ENCODE peak calls at places on chromosomes 3 and 15, in six cellular contexts. One of them, this sample, is unnamed.

GRCh38 chr3:47113669-47114365 is 50.1 kb downstream of the SETD2 start:
- DNase-seq in AG10803: peak
- DNase-seq in BJ: peak
- DNase-seq in tibial artery: no peak
- DNase-seq in stomach: no peak
- DNase-seq in Panc1: no peak
- DNase-seq in this sample: no peak

GRCh38 chr3:2262204-2262603 is 163.5 kb downstream of the CNTN4 start:
- DNase-seq in BJ: no peak
- DNase-seq in tibial artery: peak
- DNase-seq in Panc1: no peak
- DNase-seq in AG10803: no peak
- DNase-seq in stomach: no peak
- DNase-seq in this sample: no peak

GRCh38 chr15:88006146-88006545 is 250.4 kb downstream of the NTRK3 start:
- DNase-seq in AG10803: no peak
- DNase-seq in BJ: no peak
- DNase-seq in tibial artery: no peak
- DNase-seq in stomach: no peak
- DNase-seq in Panc1: no peak
- DNase-seq in this sample: no peak

GRCh38 chr15:67090297-67091072 is 25.1 kb downstream of the SMAD3 start:
- DNase-seq in AG10803: no peak
- DNase-seq in tibial artery: no peak
- DNase-seq in Panc1: no peak
- DNase-seq in stomach: no peak
- DNase-seq in BJ: no peak
- DNase-seq in this sample: no peak

GRCh38 chr3:142670120-142670519 is 53.7 kb upstream of the TRPC1 start:
- DNase-seq in BJ: no peak
- DNase-seq in stomach: no peak
- DNase-seq in Panc1: no peak
- DNase-seq in AG10803: no peak
- DNase-seq in tibial artery: no peak
- DNase-seq in this sample: no peak

GRCh38 chr3:190886945-190887344 is 24.5 kb upstream of the GMNC start:
- DNase-seq in BJ: no peak
- DNase-seq in Panc1: no peak
- DNase-seq in tibial artery: no peak
- DNase-seq in AG10803: no peak
- DNase-seq in stomach: no peak
- DNase-seq in this sample: no peak

GRCh38 chr3:114928989-114929620 is 218.0 kb downstream of the ZBTB20 start:
- DNase-seq in tibial artery: no peak
- DNase-seq in AG10803: peak
- DNase-seq in stomach: no peak
- DNase-seq in Panc1: no peak
- DNase-seq in BJ: no peak
- DNase-seq in this sample: no peak

GRCh38 chr3:171432548-171432947 is 27.7 kb downstream of the TNIK start:
- DNase-seq in stomach: no peak
- DNase-seq in Panc1: no peak
- DNase-seq in AG10803: no peak
- DNase-seq in BJ: no peak
- DNase-seq in tibial artery: no peak
- DNase-seq in this sample: no peak

GRCh38 chr3:76051145-76051544 is 265.8 kb upstream of the ZNF717 start:
- DNase-seq in Panc1: no peak
- DNase-seq in AG10803: no peak
- DNase-seq in stomach: no peak
- DNase-seq in BJ: no peak
- DNase-seq in tibial artery: no peak
- DNase-seq in this sample: no peak

GRCh38 chr3:159828542-159828943 is 160.1 kb upstream of the IL12A start:
- DNase-seq in BJ: no peak
- DNase-seq in tibial artery: no peak
- DNase-seq in stomach: no peak
- DNase-seq in AG10803: peak
- DNase-seq in Panc1: no peak
- DNase-seq in this sample: no peak

GRCh38 chr3:188830955-188831354 is 340.8 kb upstream of the TPRG1 start:
- DNase-seq in AG10803: no peak
- DNase-seq in BJ: no peak
- DNase-seq in stomach: no peak
- DNase-seq in Panc1: no peak
- DNase-seq in tibial artery: no peak
- DNase-seq in this sample: no peak

GRCh38 chr15:43465105-43465504 is 27.9 kb downstream of the TP53BP1 start:
- DNase-seq in AG10803: peak
- DNase-seq in tibial artery: no peak
- DNase-seq in Panc1: no peak
- DNase-seq in stomach: no peak
- DNase-seq in BJ: peak
- DNase-seq in this sample: no peak

GRCh38 chr3:197896421-197896820 is 53.6 kb upstream of the RPL35A start:
- DNase-seq in AG10803: peak
- DNase-seq in Panc1: no peak
- DNase-seq in tibial artery: no peak
- DNase-seq in stomach: no peak
- DNase-seq in BJ: no peak
- DNase-seq in this sample: no peak

GRCh38 chr3:149340310-149340933 is 7.0 kb upstream of the TM4SF18 start:
- DNase-seq in AG10803: peak
- DNase-seq in Panc1: no peak
- DNase-seq in BJ: no peak
- DNase-seq in tibial artery: no peak
- DNase-seq in stomach: no peak
- DNase-seq in this sample: no peak

GRCh38 chr15:25862469-25863066 is 559 bp downstream of the ATP10A start:
- DNase-seq in BJ: no peak
- DNase-seq in AG10803: peak
- DNase-seq in tibial artery: no peak
- DNase-seq in Panc1: no peak
- DNase-seq in stomach: peak
- DNase-seq in this sample: no peak

GRCh38 chr15:91949361-91949760 is 95.9 kb downstream of the SLCO3A1 start:
- DNase-seq in stomach: no peak
- DNase-seq in BJ: no peak
- DNase-seq in AG10803: no peak
- DNase-seq in Panc1: no peak
- DNase-seq in tibial artery: no peak
- DNase-seq in this sample: no peak

GRCh38 chr3:128360705-128361271 is 105.9 kb downstream of the DNAJB8 start:
- DNase-seq in Panc1: no peak
- DNase-seq in tibial artery: no peak
- DNase-seq in stomach: no peak
- DNase-seq in AG10803: no peak
- DNase-seq in BJ: no peak
- DNase-seq in this sample: no peak

GRCh38 chr3:186663351-186664118 is 2.3 kb upstream of the HRG start:
- DNase-seq in tibial artery: no peak
- DNase-seq in BJ: no peak
- DNase-seq in Panc1: no peak
- DNase-seq in stomach: no peak
- DNase-seq in AG10803: no peak
- DNase-seq in this sample: no peak

GRCh38 chr15:29533667-29534066 is 264.0 kb upstream of the NSMCE3 start:
- DNase-seq in BJ: no peak
- DNase-seq in tibial artery: no peak
- DNase-seq in stomach: no peak
- DNase-seq in Panc1: no peak
- DNase-seq in AG10803: no peak
- DNase-seq in this sample: no peak

GRCh38 chr3:58135712-58136543 is 74.8 kb downstream of the DNASE1L3 start:
- DNase-seq in AG10803: no peak
- DNase-seq in BJ: no peak
- DNase-seq in tibial artery: no peak
- DNase-seq in stomach: no peak
- DNase-seq in Panc1: no peak
- DNase-seq in this sample: no peak

GRCh38 chr3:171223396-171223795 is 196.9 kb upstream of the SLC2A2 start:
- DNase-seq in AG10803: no peak
- DNase-seq in stomach: no peak
- DNase-seq in BJ: no peak
- DNase-seq in Panc1: no peak
- DNase-seq in tibial artery: no peak
- DNase-seq in this sample: no peak

GRCh38 chr3:171753025-171753472 is 57.2 kb downstream of the PLD1 start:
- DNase-seq in stomach: no peak
- DNase-seq in AG10803: no peak
- DNase-seq in BJ: no peak
- DNase-seq in Panc1: no peak
- DNase-seq in tibial artery: peak
- DNase-seq in this sample: no peak

GRCh38 chr3:10594915-10595314 is 89.5 kb upstream of the ATP2B2 start:
- DNase-seq in Panc1: no peak
- DNase-seq in tibial artery: no peak
- DNase-seq in AG10803: peak
- DNase-seq in stomach: no peak
- DNase-seq in BJ: no peak
- DNase-seq in this sample: no peak

GRCh38 chr3:71389911-71390573 is 193.5 kb downstream of the FOXP1 start:
- DNase-seq in BJ: no peak
- DNase-seq in stomach: peak
- DNase-seq in Panc1: no peak
- DNase-seq in tibial artery: peak
- DNase-seq in AG10803: peak
- DNase-seq in this sample: no peak

GRCh38 chr15:90571063-90571541 is 41.4 kb downstream of the CRTC3 start:
- DNase-seq in Panc1: no peak
- DNase-seq in AG10803: peak
- DNase-seq in BJ: peak
- DNase-seq in tibial artery: peak
- DNase-seq in stomach: no peak
- DNase-seq in this sample: no peak

GRCh38 chr3:65245133-65246076 is 557.6 kb upstream of the ADAMTS9 start:
- DNase-seq in Panc1: no peak
- DNase-seq in stomach: no peak
- DNase-seq in AG10803: peak
- DNase-seq in tibial artery: no peak
- DNase-seq in BJ: no peak
- DNase-seq in this sample: no peak

GRCh38 chr3:41033956-41034519 is 165.3 kb upstream of the CTNNB1 start:
- DNase-seq in tibial artery: no peak
- DNase-seq in stomach: no peak
- DNase-seq in BJ: no peak
- DNase-seq in Panc1: no peak
- DNase-seq in AG10803: no peak
- DNase-seq in this sample: peak

GRCh38 chr15:94460624-94461023 is 229.3 kb downstream of the MCTP2 start:
- DNase-seq in Panc1: no peak
- DNase-seq in stomach: no peak
- DNase-seq in tibial artery: no peak
- DNase-seq in BJ: no peak
- DNase-seq in AG10803: no peak
- DNase-seq in this sample: no peak

GRCh38 chr3:133040696-133041523 is 2.7 kb downstream of the TMEM108 start:
- DNase-seq in Panc1: peak
- DNase-seq in tibial artery: peak
- DNase-seq in BJ: no peak
- DNase-seq in stomach: peak
- DNase-seq in AG10803: peak
- DNase-seq in this sample: no peak

GRCh38 chr3:152270944-152271343 is 2.2 kb downstream of the MBNL1 start:
- DNase-seq in AG10803: peak
- DNase-seq in stomach: no peak
- DNase-seq in BJ: no peak
- DNase-seq in tibial artery: no peak
- DNase-seq in Panc1: no peak
- DNase-seq in this sample: no peak
- H3K4me3 ChIP-seq in AG10803: peak
- H3K4me3 ChIP-seq in stomach: peak
- H3K4me3 ChIP-seq in BJ: peak
- H3K4me3 ChIP-seq in tibial artery: peak
- H3K4me3 ChIP-seq in Panc1: peak
- H3K4me3 ChIP-seq in this sample: peak

GRCh38 chr3:38028621-38029361 is 651 bp downstream of the PLCD1 start:
- DNase-seq in AG10803: no peak
- DNase-seq in tibial artery: no peak
- DNase-seq in Panc1: no peak
- DNase-seq in stomach: no peak
- DNase-seq in BJ: no peak
- DNase-seq in this sample: no peak
- H3K4me3 ChIP-seq in AG10803: peak
- H3K4me3 ChIP-seq in tibial artery: peak
- H3K4me3 ChIP-seq in Panc1: peak
- H3K4me3 ChIP-seq in stomach: peak
- H3K4me3 ChIP-seq in BJ: peak
- H3K4me3 ChIP-seq in this sample: peak

GRCh38 chr3:139557041-139557440 is 17.5 kb upstream of the RBP1 start:
- DNase-seq in stomach: no peak
- DNase-seq in Panc1: no peak
- DNase-seq in tibial artery: no peak
- DNase-seq in BJ: no peak
- DNase-seq in AG10803: no peak
- DNase-seq in this sample: no peak

GRCh38 chr3:139558351-139559170 is 19.0 kb upstream of the RBP1 start:
- DNase-seq in AG10803: no peak
- DNase-seq in BJ: no peak
- DNase-seq in stomach: no peak
- DNase-seq in Panc1: no peak
- DNase-seq in tibial artery: no peak
- DNase-seq in this sample: peak

GRCh38 chr3:139561959-139562676 is 22.6 kb upstream of the RBP1 start:
- DNase-seq in stomach: no peak
- DNase-seq in BJ: no peak
- DNase-seq in AG10803: peak
- DNase-seq in Panc1: peak
- DNase-seq in tibial artery: no peak
- DNase-seq in this sample: peak

GRCh38 chr3:139561428-139561827 is 21.9 kb upstream of the RBP1 start:
- DNase-seq in tibial artery: no peak
- DNase-seq in Panc1: no peak
- DNase-seq in AG10803: no peak
- DNase-seq in BJ: no peak
- DNase-seq in stomach: no peak
- DNase-seq in this sample: no peak

GRCh38 chr3:139559541-139559940 is 20.0 kb upstream of the RBP1 start:
- DNase-seq in Panc1: no peak
- DNase-seq in tibial artery: no peak
- DNase-seq in BJ: no peak
- DNase-seq in AG10803: peak
- DNase-seq in stomach: no peak
- DNase-seq in this sample: peak
- H3K4me3 ChIP-seq in Panc1: no peak
- H3K4me3 ChIP-seq in tibial artery: no peak
- H3K4me3 ChIP-seq in BJ: no peak
- H3K4me3 ChIP-seq in AG10803: no peak
- H3K4me3 ChIP-seq in stomach: no peak
- H3K4me3 ChIP-seq in this sample: no peak

DNA sequence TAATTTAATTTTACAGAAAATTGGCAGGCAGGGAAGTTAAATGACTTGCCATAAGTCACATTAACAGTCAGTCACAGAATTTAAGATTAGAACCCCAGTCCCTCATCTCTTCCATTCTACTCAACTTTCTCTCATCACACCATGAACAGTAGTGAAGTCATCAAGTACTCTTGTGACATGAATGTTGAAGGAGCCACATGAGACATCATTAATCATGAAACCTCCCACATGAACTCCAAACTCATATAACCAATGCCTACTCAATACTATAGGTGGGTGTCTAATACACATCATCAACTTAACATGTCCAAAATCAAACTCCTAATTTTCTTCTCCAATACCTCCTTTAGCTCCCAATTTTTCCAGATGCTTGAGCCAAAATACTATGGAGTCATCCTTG is 19.5 kb downstream of the PHC3 start:
- DNase-seq in Panc1: no peak
- DNase-seq in BJ: no peak
- DNase-seq in tibial artery: no peak
- DNase-seq in stomach: no peak
- DNase-seq in AG10803: no peak
- DNase-seq in this sample: no peak
- H3K4me3 ChIP-seq in Panc1: no peak
- H3K4me3 ChIP-seq in BJ: no peak
- H3K4me3 ChIP-seq in tibial artery: no peak
- H3K4me3 ChIP-seq in stomach: no peak
- H3K4me3 ChIP-seq in AG10803: no peak
- H3K4me3 ChIP-seq in this sample: no peak